ENCODE peak calls at places on chromosomes 7 and 10, in four cellular contexts. One of them, this sample, is unnamed.

GRCh38 chr10:32454148-32454547 is 8.2 kb downstream of the CCDC7 start:
- DNase-seq in A549: no peak
- DNase-seq in Peyer's patch: no peak
- DNase-seq in hypothalamus: no peak
- DNase-seq in this sample: no peak

GRCh38 chr7:93044147-93044810 is 73.5 kb downstream of the SAMD9 start:
- DNase-seq in Peyer's patch: no peak
- DNase-seq in hypothalamus: no peak
- DNase-seq in A549: no peak
- DNase-seq in this sample: no peak

GRCh38 chr10:51964630-51965029 is 265.2 kb upstream of the CSTF2T start:
- DNase-seq in A549: no peak
- DNase-seq in hypothalamus: no peak
- DNase-seq in Peyer's patch: no peak
- DNase-seq in this sample: no peak

GRCh38 chr10:99966306-99966705 is 43.4 kb downstream of the DNMBP start:
- DNase-seq in Peyer's patch: no peak
- DNase-seq in hypothalamus: no peak
- DNase-seq in A549: peak
- DNase-seq in this sample: no peak

GRCh38 chr7:64887756-64888508 is 15.1 kb upstream of the ZNF273 start:
- DNase-seq in hypothalamus: no peak
- DNase-seq in Peyer's patch: peak
- DNase-seq in A549: no peak
- DNase-seq in this sample: no peak

GRCh38 chr10:29127731-29128130 is 161.1 kb upstream of the LYZL1 start:
- DNase-seq in hypothalamus: no peak
- DNase-seq in A549: no peak
- DNase-seq in Peyer's patch: no peak
- DNase-seq in this sample: no peak

GRCh38 chr10:120613180-120613579 is 156.2 kb downstream of the PLPP4 start:
- DNase-seq in Peyer's patch: no peak
- DNase-seq in hypothalamus: no peak
- DNase-seq in A549: no peak
- DNase-seq in this sample: no peak

GRCh38 chr10:96339956-96340904 is 18.6 kb downstream of the OPALIN start:
- DNase-seq in hypothalamus: no peak
- DNase-seq in A549: peak
- DNase-seq in Peyer's patch: peak
- DNase-seq in this sample: peak

GRCh38 chr10:36173364-36173763 is 531.3 kb upstream of the FZD8 start:
- DNase-seq in hypothalamus: no peak
- DNase-seq in Peyer's patch: no peak
- DNase-seq in A549: no peak
- DNase-seq in this sample: no peak

GRCh38 chr10:79560160-79560709 is at the start of gene SFTPA2:
- DNase-seq in Peyer's patch: no peak
- DNase-seq in A549: no peak
- DNase-seq in hypothalamus: no peak
- DNase-seq in this sample: no peak

GRCh38 chr7:129864042-129864441 is 88.7 kb downstream of the UBE2H start:
- DNase-seq in A549: no peak
- DNase-seq in Peyer's patch: no peak
- DNase-seq in hypothalamus: no peak
- DNase-seq in this sample: peak